ENCODE peak calls at places on chromosome 16, in five cellular contexts. One of them, this sample, is unnamed.

GRCh38 chr16:89723279-89724250 is 2.2 kb downstream of the ZNF276 start:
- DNase-seq in fibroblast of mammary gland: peak
- DNase-seq in GM12865: no peak
- DNase-seq in cardiac fibroblast: no peak
- DNase-seq in HFFc6: no peak
- DNase-seq in this sample: no peak

GRCh38 chr16:58402796-58403195 is 10.5 kb downstream of the GINS3 start:
- DNase-seq in fibroblast of mammary gland: no peak
- DNase-seq in HFFc6: no peak
- DNase-seq in GM12865: no peak
- DNase-seq in cardiac fibroblast: no peak
- DNase-seq in this sample: no peak

GRCh38 chr16:70478169-70478568 is 23.8 kb downstream of the FCSK start:
- DNase-seq in HFFc6: no peak
- DNase-seq in cardiac fibroblast: no peak
- DNase-seq in GM12865: no peak
- DNase-seq in fibroblast of mammary gland: no peak
- DNase-seq in this sample: no peak

GRCh38 chr16:19745286-19746018 is 27.4 kb downstream of the IQCK start:
- DNase-seq in GM12865: no peak
- DNase-seq in fibroblast of mammary gland: peak
- DNase-seq in HFFc6: peak
- DNase-seq in cardiac fibroblast: no peak
- DNase-seq in this sample: peak

GRCh38 chr16:3004781-3005284 is 7.9 kb upstream of the CLDN9 start:
- DNase-seq in HFFc6: no peak
- DNase-seq in fibroblast of mammary gland: no peak
- DNase-seq in cardiac fibroblast: no peak
- DNase-seq in GM12865: no peak
- DNase-seq in this sample: no peak

GRCh38 chr16:4676826-4677225 is 16.5 kb upstream of the NUDT16L1 start:
- DNase-seq in GM12865: no peak
- DNase-seq in cardiac fibroblast: no peak
- DNase-seq in fibroblast of mammary gland: no peak
- DNase-seq in HFFc6: no peak
- DNase-seq in this sample: no peak

GRCh38 chr16:67162439-67163163 is 1.9 kb upstream of the HSF4 start:
- DNase-seq in HFFc6: no peak
- DNase-seq in GM12865: no peak
- DNase-seq in fibroblast of mammary gland: no peak
- DNase-seq in cardiac fibroblast: no peak
- DNase-seq in this sample: no peak

GRCh38 chr16:87580855-87581261 is 21.4 kb upstream of the JPH3 start:
- DNase-seq in HFFc6: peak
- DNase-seq in cardiac fibroblast: peak
- DNase-seq in fibroblast of mammary gland: peak
- DNase-seq in GM12865: no peak
- DNase-seq in this sample: no peak

GRCh38 chr16:69187891-69188451 is 1.0 kb downstream of the SNTB2 start:
- DNase-seq in GM12865: peak
- DNase-seq in fibroblast of mammary gland: no peak
- DNase-seq in cardiac fibroblast: peak
- DNase-seq in HFFc6: peak
- DNase-seq in this sample: no peak

GRCh38 chr16:71794943-71795342 is 13.7 kb downstream of the AP1G1 start:
- DNase-seq in cardiac fibroblast: no peak
- DNase-seq in GM12865: no peak
- DNase-seq in fibroblast of mammary gland: no peak
- DNase-seq in HFFc6: no peak
- DNase-seq in this sample: no peak

GRCh38 chr16:65386707-65387106 is 264.8 kb upstream of the CDH11 start:
- DNase-seq in GM12865: no peak
- DNase-seq in cardiac fibroblast: no peak
- DNase-seq in HFFc6: no peak
- DNase-seq in fibroblast of mammary gland: no peak
- DNase-seq in this sample: no peak

GRCh38 chr16:57025941-57026777 is 36.8 kb downstream of the NLRC5 start:
- DNase-seq in fibroblast of mammary gland: no peak
- DNase-seq in cardiac fibroblast: no peak
- DNase-seq in HFFc6: no peak
- DNase-seq in GM12865: no peak
- DNase-seq in this sample: no peak

GRCh38 chr16:84735846-84736586 is 36.2 kb downstream of the USP10 start:
- DNase-seq in HFFc6: no peak
- DNase-seq in GM12865: no peak
- DNase-seq in cardiac fibroblast: no peak
- DNase-seq in fibroblast of mammary gland: no peak
- DNase-seq in this sample: no peak

GRCh38 chr16:3431779-3432219 is 11.5 kb downstream of the ZNF597 start:
- DNase-seq in HFFc6: no peak
- DNase-seq in cardiac fibroblast: peak
- DNase-seq in fibroblast of mammary gland: peak
- DNase-seq in GM12865: no peak
- DNase-seq in this sample: no peak

GRCh38 chr16:86504315-86505184 is 5.8 kb upstream of the FOXF1 start:
- DNase-seq in fibroblast of mammary gland: no peak
- DNase-seq in GM12865: no peak
- DNase-seq in cardiac fibroblast: no peak
- DNase-seq in HFFc6: no peak
- DNase-seq in this sample: no peak

GRCh38 chr16:87945351-87946042 is 5.7 kb upstream of the BANP start:
- DNase-seq in GM12865: no peak
- DNase-seq in cardiac fibroblast: peak
- DNase-seq in HFFc6: no peak
- DNase-seq in fibroblast of mammary gland: peak
- DNase-seq in this sample: no peak

GRCh38 chr16:69565611-69566436 is at the start of gene NFAT5:
- DNase-seq in cardiac fibroblast: peak
- DNase-seq in fibroblast of mammary gland: peak
- DNase-seq in HFFc6: peak
- DNase-seq in GM12865: peak
- DNase-seq in this sample: peak

GRCh38 chr16:22417019-22417418 is 42.6 kb upstream of the CDR2 start:
- DNase-seq in GM12865: no peak
- DNase-seq in HFFc6: no peak
- DNase-seq in fibroblast of mammary gland: no peak
- DNase-seq in cardiac fibroblast: no peak
- DNase-seq in this sample: no peak

GRCh38 chr16:58026139-58026704 is 668 bp downstream of the MMP15 start:
- DNase-seq in HFFc6: no peak
- DNase-seq in GM12865: peak
- DNase-seq in cardiac fibroblast: peak
- DNase-seq in fibroblast of mammary gland: peak
- DNase-seq in this sample: no peak

GRCh38 chr16:56614549-56614991 is 6.2 kb downstream of the MT2A start:
- DNase-seq in HFFc6: peak
- DNase-seq in GM12865: peak
- DNase-seq in cardiac fibroblast: peak
- DNase-seq in fibroblast of mammary gland: peak
- DNase-seq in this sample: no peak

GRCh38 chr16:86563489-86564345 is 2.9 kb upstream of the FOXC2 start:
- DNase-seq in HFFc6: peak
- DNase-seq in cardiac fibroblast: peak
- DNase-seq in GM12865: peak
- DNase-seq in fibroblast of mammary gland: peak
- DNase-seq in this sample: peak

GRCh38 chr16:22092143-22092933 is at the start of gene VWA3A:
- DNase-seq in HFFc6: peak
- DNase-seq in cardiac fibroblast: peak
- DNase-seq in fibroblast of mammary gland: peak
- DNase-seq in GM12865: no peak
- DNase-seq in this sample: peak

GRCh38 chr16:1666316-1666715 is 11.8 kb upstream of the JPT2 start:
- DNase-seq in fibroblast of mammary gland: no peak
- DNase-seq in HFFc6: no peak
- DNase-seq in GM12865: no peak
- DNase-seq in cardiac fibroblast: no peak
- DNase-seq in this sample: no peak

GRCh38 chr16:79871906-79872305 is 271.4 kb upstream of the MAF start:
- DNase-seq in HFFc6: no peak
- DNase-seq in GM12865: no peak
- DNase-seq in cardiac fibroblast: no peak
- DNase-seq in fibroblast of mammary gland: no peak
- DNase-seq in this sample: no peak

GRCh38 chr16:79876332-79876730 is 275.8 kb upstream of the MAF start:
- DNase-seq in fibroblast of mammary gland: no peak
- DNase-seq in HFFc6: no peak
- DNase-seq in GM12865: peak
- DNase-seq in cardiac fibroblast: no peak
- DNase-seq in this sample: no peak

GRCh38 chr16:79873825-79874224 is 273.3 kb upstream of the MAF start:
- DNase-seq in fibroblast of mammary gland: no peak
- DNase-seq in HFFc6: no peak
- DNase-seq in cardiac fibroblast: no peak
- DNase-seq in GM12865: no peak
- DNase-seq in this sample: no peak

GRCh38 chr16:79870016-79870886 is 269.7 kb upstream of the MAF start:
- DNase-seq in GM12865: no peak
- DNase-seq in cardiac fibroblast: no peak
- DNase-seq in HFFc6: no peak
- DNase-seq in fibroblast of mammary gland: no peak
- DNase-seq in this sample: no peak

DNA sequence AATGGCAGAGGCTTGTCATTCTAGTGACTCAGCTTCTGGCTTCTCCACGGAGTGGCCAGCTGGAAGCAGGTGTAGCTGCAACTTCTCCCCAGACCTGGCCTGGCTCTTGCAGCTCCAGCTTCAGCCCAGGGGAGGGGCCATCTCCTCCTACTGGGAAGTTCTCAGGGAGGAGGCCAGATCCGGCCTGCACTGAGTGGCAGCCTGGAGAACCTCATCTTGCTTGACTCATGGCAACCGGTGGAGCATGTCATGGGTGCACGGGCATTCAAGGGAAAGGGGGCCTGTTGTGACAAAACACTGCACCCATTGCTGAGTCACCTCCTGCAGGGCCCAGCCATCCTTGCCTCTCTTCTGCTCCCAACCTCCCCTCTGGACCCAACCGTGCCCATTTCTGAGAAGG is 273.9 kb upstream of the MAF start:
- DNase-seq in HFFc6: no peak
- DNase-seq in cardiac fibroblast: no peak
- DNase-seq in fibroblast of mammary gland: no peak
- DNase-seq in GM12865: no peak
- DNase-seq in this sample: no peak
- TF ChIP-seq CTCF in HFFc6: no peak
- TF ChIP-seq CTCF in cardiac fibroblast: no peak
- TF ChIP-seq CTCF in fibroblast of mammary gland: no peak
- TF ChIP-seq CTCF in GM12865: no peak
- TF ChIP-seq CTCF in this sample: no peak

DNA sequence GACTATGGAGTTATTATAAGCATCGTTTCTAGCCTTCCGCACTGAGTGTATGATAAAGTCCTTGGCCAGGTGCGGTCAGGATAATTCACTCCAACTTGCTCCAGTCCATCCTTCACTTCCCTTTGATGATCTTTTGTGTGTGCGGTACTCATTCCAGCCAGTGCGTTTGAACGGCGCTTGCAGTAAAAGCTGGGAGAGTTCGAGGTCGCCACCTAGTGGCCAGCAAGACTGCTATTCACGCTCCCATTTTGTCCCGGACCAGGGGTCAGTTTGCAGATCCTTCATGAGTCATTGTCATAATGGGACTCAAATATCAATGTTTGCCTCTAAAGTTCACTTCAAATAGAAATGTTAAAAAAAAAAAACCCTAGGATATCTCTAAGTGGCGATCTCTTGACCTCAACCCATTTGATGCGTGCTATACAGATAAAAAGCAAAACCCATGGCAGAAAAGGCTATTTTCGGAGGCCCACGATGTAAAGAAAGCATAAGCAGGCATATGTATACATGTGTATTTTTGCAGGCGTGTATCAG is 417.1 kb downstream of the TMEM114 start:
- DNase-seq in HFFc6: peak
- DNase-seq in cardiac fibroblast: peak
- DNase-seq in GM12865: peak
- DNase-seq in fibroblast of mammary gland: peak
- DNase-seq in this sample: no peak
- TF ChIP-seq CTCF in HFFc6: peak
- TF ChIP-seq CTCF in cardiac fibroblast: peak
- TF ChIP-seq CTCF in GM12865: peak
- TF ChIP-seq CTCF in fibroblast of mammary gland: peak
- TF ChIP-seq CTCF in this sample: peak

GRCh38 chr16:74774223-74775139 is at the start of gene FA2H:
- DNase-seq in cardiac fibroblast: no peak
- DNase-seq in fibroblast of mammary gland: no peak
- DNase-seq in HFFc6: no peak
- DNase-seq in GM12865: peak
- DNase-seq in this sample: no peak
- TF ChIP-seq CTCF in cardiac fibroblast: no peak
- TF ChIP-seq CTCF in fibroblast of mammary gland: no peak
- TF ChIP-seq CTCF in HFFc6: peak
- TF ChIP-seq CTCF in GM12865: peak
- TF ChIP-seq CTCF in this sample: no peak

DNA sequence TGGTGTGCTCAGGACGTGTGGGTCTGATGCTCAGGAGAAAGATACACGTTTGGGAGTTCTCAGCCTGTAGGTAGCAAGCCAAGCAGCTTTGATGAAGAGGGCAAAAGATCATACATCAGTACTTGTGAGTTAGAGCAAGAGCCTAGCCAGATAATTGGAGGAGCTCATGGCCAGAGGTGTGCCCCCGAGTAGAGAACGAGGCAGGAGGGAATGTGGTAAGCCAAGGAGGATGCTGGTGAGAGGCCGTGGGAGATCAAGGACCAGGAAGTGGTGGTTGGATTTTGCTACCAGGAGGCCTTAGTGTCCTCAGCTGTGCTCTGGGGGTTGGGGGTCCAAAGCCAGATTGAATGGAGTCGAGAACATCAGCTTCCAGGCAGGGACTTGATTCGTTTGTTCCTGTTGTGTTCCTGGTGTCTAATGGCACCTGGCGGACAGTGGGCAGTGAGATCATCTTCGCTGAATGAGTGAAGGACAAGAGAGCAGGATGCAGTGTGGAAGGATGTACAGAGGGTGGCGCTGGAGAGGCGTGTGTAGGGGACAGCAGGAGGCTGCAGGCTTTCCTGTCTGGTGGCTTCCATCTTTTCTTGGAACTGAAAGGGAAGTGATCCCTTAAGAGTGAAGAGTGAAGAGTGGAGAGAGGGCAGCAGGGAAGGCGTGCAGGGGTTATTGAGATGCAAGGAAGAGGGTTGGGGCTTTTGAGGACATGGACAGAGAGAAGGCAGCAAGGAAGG is 11.6 kb downstream of the FBXL19 start:
- DNase-seq in GM12865: peak
- DNase-seq in cardiac fibroblast: peak
- DNase-seq in HFFc6: peak
- DNase-seq in fibroblast of mammary gland: peak
- DNase-seq in this sample: no peak
- TF ChIP-seq CTCF in GM12865: peak
- TF ChIP-seq CTCF in cardiac fibroblast: peak
- TF ChIP-seq CTCF in HFFc6: peak
- TF ChIP-seq CTCF in fibroblast of mammary gland: peak
- TF ChIP-seq CTCF in this sample: peak

DNA sequence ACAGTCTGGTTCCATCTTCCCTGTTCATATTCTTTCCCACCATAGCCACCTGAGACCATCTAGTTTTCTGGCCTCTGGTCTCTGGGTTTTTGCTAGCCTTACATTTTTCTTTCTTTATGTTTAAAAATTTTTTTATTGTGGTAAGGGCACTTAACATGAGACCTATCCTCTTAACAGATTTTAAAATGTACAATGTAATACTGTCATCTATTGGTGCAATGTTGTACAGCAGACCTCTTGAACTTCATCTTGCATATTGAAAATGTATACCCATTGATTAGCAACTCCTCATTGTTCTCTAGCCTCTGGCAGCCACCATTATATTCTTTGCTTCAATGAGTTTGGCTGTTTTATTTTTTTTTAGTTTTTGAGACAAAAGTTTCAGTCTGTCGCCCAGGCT is 39.2 kb downstream of the ITGAM start:
- DNase-seq in fibroblast of mammary gland: no peak
- DNase-seq in cardiac fibroblast: no peak
- DNase-seq in HFFc6: no peak
- DNase-seq in GM12865: no peak
- DNase-seq in this sample: no peak
- TF ChIP-seq CTCF in fibroblast of mammary gland: peak
- TF ChIP-seq CTCF in cardiac fibroblast: no peak
- TF ChIP-seq CTCF in HFFc6: no peak
- TF ChIP-seq CTCF in GM12865: peak
- TF ChIP-seq CTCF in this sample: no peak